ENCODE peak calls at places on chromosomes 11 and 22, in six cellular contexts. A is sigmoid colon, N is IMR-90, W is A549, V is body of pancreas, M is tibial nerve. S is an unnamed sample.
A peak's percentile ranks its signal among the peaks of the same experiment; 100 is the strongest.

GRCh38 chr11:1922411-1923113 is 3.1 kb downstream of the TNNT3 start:
- DNase-seq in W (no peak), A (no peak), M (no peak), N (no peak), V (no peak), S (peak; percentile 66)

GRCh38 chr11:132137981-132138313 is 767.5 kb downstream of the NTM start:
- DNase-seq in V (no peak), A (no peak), N (peak; percentile 26), M (no peak), W (no peak), S (no peak)

GRCh38 chr22:32501797-32502290 is 27.2 kb downstream of the FBXO7 start:
- DNase-seq in W (no peak), N (peak; percentile 3), A (no peak), V (no peak), M (no peak), S (no peak)

GRCh38 chr22:24951942-24952836 is at the start of gene KIAA1671:
- DNase-seq in W (peak; percentile 84), A (peak; percentile 88), V (peak; percentile 91), M (peak; percentile 76), N (peak; percentile 27), S (peak; percentile 93)

GRCh38 chr11:12818333-12819015 is 144.3 kb downstream of the TEAD1 start:
- DNase-seq in N (peak; percentile 89), A (no peak), V (no peak), M (no peak), W (no peak), S (no peak)

GRCh38 chr11:1943576-1943975 is 3.6 kb upstream of the MRPL23 start:
- DNase-seq in W (no peak), V (peak; percentile 3), N (no peak), A (peak; percentile 35), M (peak; percentile 13), S (peak; percentile 72)

GRCh38 chr11:126443120-126443519 is 87.6 kb downstream of the ST3GAL4 start:
- DNase-seq in M (no peak), N (no peak), W (no peak), V (no peak), A (no peak), S (no peak)

GRCh38 chr11:114057605-114058004 is 1.9 kb upstream of the ZBTB16 start:
- DNase-seq in N (no peak), A (no peak), W (no peak), M (no peak), V (no peak), S (no peak)

GRCh38 chr11:103683581-103683980 is 352.9 kb upstream of the DDI1 start:
- DNase-seq in V (no peak), M (no peak), A (no peak), W (no peak), N (peak; percentile 70), S (no peak)

GRCh38 chr22:30575011-30575671 is 676 bp upstream of the GAL3ST1 start:
- DNase-seq in A (no peak), M (no peak), V (peak; percentile 78), N (peak; percentile 70), W (no peak), S (no peak)

GRCh38 chr11:122807731-122808485 is 30.4 kb upstream of the CRTAM start:
- DNase-seq in A (no peak), N (peak; percentile 49), W (no peak), V (no peak), M (no peak), S (no peak)

GRCh38 chr11:80383655-80384054 is 942.8 kb upstream of the TENM4 start:
- DNase-seq in N (no peak), W (no peak), M (no peak), A (no peak), V (no peak), S (no peak)

GRCh38 chr11:130071211-130071712 is 1.6 kb downstream of the APLP2 start:
- DNase-seq in W (no peak), N (peak; percentile 35), V (no peak), M (no peak), A (no peak), S (no peak)

GRCh38 chr11:130121430-130121978 is 38.1 kb upstream of the ST14 start:
- DNase-seq in V (no peak), M (no peak), W (no peak), N (peak; percentile 81), A (no peak), S (no peak)

GRCh38 chr11:76216536-76217326 is 10.4 kb upstream of the WNT11 start:
- DNase-seq in M (no peak), W (no peak), V (no peak), A (no peak), N (no peak), S (no peak)

GRCh38 chr11:33734441-33735165 is 1.6 kb downstream of the CD59 start:
- DNase-seq in M (no peak), W (no peak), N (no peak), A (no peak), V (peak; percentile 24), S (no peak)

GRCh38 chr11:125593113-125593761 is 585 bp downstream of the STT3A start:
- DNase-seq in V (no peak), A (no peak), M (no peak), N (peak; percentile 46), W (peak; percentile 42), S (no peak)

DNA sequence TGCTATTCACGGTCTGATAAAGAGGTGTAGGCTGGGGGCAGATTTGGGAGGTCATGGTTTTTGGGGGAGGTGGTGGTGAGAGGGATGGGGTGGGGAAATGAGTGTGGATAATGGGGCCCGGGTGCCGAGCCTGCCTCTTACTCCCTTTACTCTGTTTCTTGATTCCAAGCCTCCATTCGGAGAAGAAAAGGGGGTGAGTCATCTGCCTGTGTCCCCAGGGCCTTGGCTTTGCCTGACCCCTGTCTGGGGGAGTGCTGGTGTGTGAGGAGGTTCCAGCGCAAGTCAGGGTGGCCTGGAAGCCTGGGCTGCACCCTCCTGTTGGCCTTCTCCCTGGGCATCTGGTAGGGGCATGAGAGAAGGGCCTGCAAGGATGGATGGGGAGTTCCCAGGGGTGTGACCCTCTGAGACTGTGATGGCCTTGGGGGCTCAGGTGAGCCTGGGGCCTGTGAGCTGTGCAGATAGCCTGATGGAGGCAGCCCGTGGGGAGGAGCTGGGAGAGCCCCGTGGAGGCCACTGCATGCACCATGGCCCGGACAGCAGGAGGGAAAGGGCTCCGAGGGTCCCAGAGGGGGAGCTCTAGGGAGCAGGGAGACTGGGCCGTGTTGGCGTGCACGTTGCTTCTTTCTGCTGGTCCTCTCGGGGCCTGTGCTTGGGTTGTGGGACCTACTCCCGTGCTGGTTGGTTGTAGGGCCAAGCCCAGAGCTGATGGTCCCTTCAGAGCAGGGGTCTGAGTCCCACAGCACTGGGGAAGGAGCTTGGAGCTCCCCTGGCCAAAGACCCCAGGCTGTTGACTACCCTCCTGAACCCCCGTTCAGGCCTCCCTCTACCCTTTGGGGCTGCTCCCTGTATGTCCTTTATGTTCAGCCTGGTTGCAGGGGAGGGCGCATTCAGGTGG is 26.3 kb upstream of the ACR start:
- DNase-seq in N (no peak), V (no peak), M (no peak), A (no peak), W (no peak), S (peak; percentile 59)
- TF ChIP-seq POLR2A in N (no peak), V (no peak), M (no peak), A (no peak), W (no peak), S (no peak)

DNA sequence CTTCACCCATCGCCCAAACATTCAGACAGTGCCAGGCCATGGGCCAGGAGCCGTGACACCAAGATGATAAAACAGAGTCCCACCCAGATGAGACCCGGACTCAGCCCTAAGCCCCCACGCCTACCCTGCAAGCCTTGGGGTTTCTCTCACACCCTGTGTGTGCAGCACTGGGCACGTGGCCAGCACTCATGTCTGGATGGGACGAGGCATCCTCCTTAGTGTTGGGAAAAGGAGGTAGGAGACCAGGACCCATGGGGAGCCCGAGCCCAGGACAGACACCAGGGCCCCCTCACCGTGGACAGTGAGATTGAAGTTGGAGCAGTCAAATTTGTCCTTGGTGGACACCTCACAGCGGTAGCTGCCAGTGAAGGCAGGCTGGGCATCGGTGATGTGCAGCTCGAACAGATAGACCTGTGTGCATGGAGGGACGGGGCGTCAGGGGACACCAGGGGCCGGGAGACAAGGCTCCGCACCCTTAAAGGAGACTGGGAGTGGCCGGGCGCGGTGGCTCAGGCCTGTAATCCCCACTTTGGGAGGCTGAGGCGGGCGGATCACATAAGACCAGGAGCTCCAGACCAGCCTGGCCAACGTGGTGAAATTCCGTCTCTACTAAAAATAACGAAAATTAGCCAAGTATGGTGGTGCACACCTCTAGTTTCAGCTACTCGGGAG is 4.2 kb downstream of the MYBPC3 start:
- DNase-seq in N (no peak), M (no peak), V (no peak), A (no peak), W (no peak), S (no peak)
- TF ChIP-seq CTCF in N (no peak), M (no peak), V (no peak), A (no peak), W (no peak), S (no peak)

GRCh38 chr11:9687736-9688494 is 24.0 kb downstream of the SWAP70 start:
- DNase-seq in V (peak; percentile 28), M (no peak), A (no peak), W (no peak), N (peak; percentile 36), S (no peak)
- H3K4me3 ChIP-seq in V (no peak overlapping the region), M (no peak overlapping the region), A (no peak overlapping the region), W (no peak overlapping the region), N (no peak overlapping the region), S (no peak overlapping the region)

DNA sequence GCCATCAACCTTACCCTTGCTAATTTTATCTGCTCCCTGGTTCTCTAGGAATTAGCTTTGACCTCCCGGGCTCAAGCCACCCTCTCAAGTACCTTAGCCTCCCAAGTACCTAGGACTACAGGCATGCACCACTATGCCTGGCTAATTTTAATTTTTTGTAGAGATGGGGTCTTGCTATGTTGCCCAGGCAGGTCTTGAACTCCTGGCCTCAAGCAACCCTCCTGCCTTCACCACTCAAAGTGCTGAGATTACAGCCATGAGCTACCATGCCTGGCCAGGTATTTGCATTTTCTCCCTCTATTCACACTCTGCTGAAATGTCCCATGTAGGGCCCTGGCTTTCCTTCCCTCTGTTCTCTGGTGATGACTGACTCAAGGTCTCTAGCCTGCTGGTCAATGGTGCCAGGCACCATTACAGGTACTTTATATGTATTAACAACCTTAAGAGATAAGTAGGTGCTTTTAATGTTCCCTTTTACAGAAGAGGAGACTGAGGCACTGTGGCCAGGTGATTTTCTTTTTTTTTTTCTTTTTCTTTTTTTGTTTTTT is 8.5 kb upstream of the WDR74 start:
- DNase-seq in M (no peak), N (no peak), A (no peak), W (no peak), V (no peak), S (no peak)
- TF ChIP-seq POLR2A in M (no peak), N (no peak), A (no peak), W (no peak), V (no peak), S (no peak)

S was measured in spleen.